ENCODE peak calls at places on chromosome 7, in five cellular contexts. N, Y, H, F and X are unnamed samples.

GRCh38 chr7:19294629-19295028 is 149.4 kb upstream of the FERD3L start:
- DNase-seq in N (no peak), Y (no peak), H (no peak), F (no peak), X (no peak)

GRCh38 chr7:87075671-87076404 is 16.4 kb upstream of the ELAPOR2 start:
- DNase-seq in N (no peak), Y (no peak), H (no peak), F (no peak), X (no peak)

GRCh38 chr7:74083928-74084721 is 521 bp downstream of the LIMK1 start:
- DNase-seq in N (no peak), Y (peak), H (no peak), F (peak), X (no peak)

GRCh38 chr7:32428546-32428945 is 61.6 kb downstream of the LSM5 start:
- DNase-seq in N (no peak), Y (no peak), H (no peak), F (peak), X (no peak)

GRCh38 chr7:26638140-26638539 is 226.2 kb downstream of the SKAP2 start:
- DNase-seq in N (no peak), Y (no peak), H (no peak), F (no peak), X (no peak)

GRCh38 chr7:100894860-100895700 is 608 bp downstream of the ACHE start:
- DNase-seq in N (no peak), Y (peak), H (no peak), F (peak), X (no peak)

GRCh38 chr7:152477079-152477478 is 41.3 kb upstream of the KMT2C start:
- DNase-seq in N (no peak), Y (no peak), H (no peak), F (no peak), X (no peak)

GRCh38 chr7:128053023-128053422 is 21.8 kb upstream of the LRRC4 start:
- DNase-seq in N (no peak), Y (peak), H (no peak), F (no peak), X (no peak)

GRCh38 chr7:123355576-123356195 is 155.9 kb upstream of the SLC13A1 start:
- DNase-seq in N (peak), Y (no peak), H (no peak), F (no peak), X (no peak)

GRCh38 chr7:80981405-80981804 is 62.6 kb upstream of the SEMA3C start:
- DNase-seq in N (no peak), Y (no peak), H (no peak), F (no peak), X (no peak)

GRCh38 chr7:16167531-16167930 is 253.8 kb downstream of the CRPPA start:
- DNase-seq in N (no peak), Y (no peak), H (no peak), F (no peak), X (no peak)

GRCh38 chr7:132548489-132549078 is 27.7 kb downstream of the PLXNA4 start:
- DNase-seq in N (no peak), Y (no peak), H (no peak), F (no peak), X (no peak)

GRCh38 chr7:151756076-151756731 is 120.7 kb downstream of the PRKAG2 start:
- DNase-seq in N (peak), Y (no peak), H (no peak), F (no peak), X (no peak)

GRCh38 chr7:159064816-159065130 is 79.9 kb downstream of the VIPR2 start:
- DNase-seq in N (no peak), Y (no peak), H (no peak), F (no peak), X (no peak)

GRCh38 chr7:67738-68395 is 124.5 kb upstream of the FAM20C start:
- DNase-seq in N (no peak), Y (no peak), H (no peak), F (no peak), X (no peak)

GRCh38 chr7:103718482-103719415 is 270.7 kb downstream of the RELN start:
- DNase-seq in N (no peak), Y (no peak), H (no peak), F (no peak), X (no peak)

GRCh38 chr7:111370002-111370401 is 192.3 kb downstream of the IMMP2L start:
- DNase-seq in N (no peak), Y (no peak), H (no peak), F (no peak), X (no peak)

GRCh38 chr7:69813637-69814240 is 215.5 kb downstream of the AUTS2 start:
- DNase-seq in N (no peak), Y (no peak), H (no peak), F (no peak), X (no peak)

GRCh38 chr7:24668922-24669635 is 88.2 kb downstream of the GSDME start:
- DNase-seq in N (no peak), Y (no peak), H (no peak), F (no peak), X (no peak)

GRCh38 chr7:115357213-115357999 is 435.5 kb downstream of the MDFIC start:
- DNase-seq in N (no peak), Y (no peak), H (no peak), F (no peak), X (no peak)

GRCh38 chr7:85875398-85875797 is 688.5 kb upstream of the SEMA3D start:
- DNase-seq in N (no peak), Y (no peak), H (no peak), F (no peak), X (no peak)

GRCh38 chr7:36260481-36260880 is 107.4 kb downstream of the EEPD1 start:
- DNase-seq in N (no peak), Y (no peak), H (no peak), F (no peak), X (no peak)

GRCh38 chr7:111392976-111393762 is 169.1 kb downstream of the IMMP2L start:
- DNase-seq in N (no peak), Y (no peak), H (no peak), F (no peak), X (no peak)

GRCh38 chr7:124459101-124460052 is 306.2 kb downstream of the GPR37 start:
- DNase-seq in N (no peak), Y (no peak), H (peak), F (no peak), X (no peak)

GRCh38 chr7:139095194-139095659 is 14.3 kb downstream of the ZC3HAV1 start:
- DNase-seq in N (no peak), Y (peak), H (no peak), F (no peak), X (peak)

GRCh38 chr7:141333459-141333858 is 217.8 kb upstream of the AGK start:
- DNase-seq in N (no peak), Y (peak), H (no peak), F (peak), X (no peak)

GRCh38 chr7:100477871-100478248 is 1.2 kb downstream of the TSC22D4 start:
- DNase-seq in N (no peak), Y (no peak), H (no peak), F (no peak), X (no peak)

GRCh38 chr7:42959549-42959948 is 27.4 kb downstream of the MRPL32 start:
- DNase-seq in N (no peak), Y (no peak), H (no peak), F (no peak), X (no peak)

GRCh38 chr7:42964849-42965805 is 33.0 kb downstream of the MRPL32 start:
- DNase-seq in N (no peak), Y (no peak), H (no peak), F (no peak), X (peak)

GRCh38 chr7:42964293-42964692 is 32.1 kb downstream of the MRPL32 start:
- DNase-seq in N (no peak), Y (no peak), H (no peak), F (no peak), X (no peak)

GRCh38 chr7:42961182-42961581 is 29.0 kb downstream of the MRPL32 start:
- DNase-seq in N (no peak), Y (no peak), H (no peak), F (no peak), X (no peak)

GRCh38 chr7:42960762-42961161 is 28.6 kb downstream of the MRPL32 start:
- DNase-seq in N (no peak), Y (no peak), H (no peak), F (no peak), X (no peak)
- H2AFZ ChIP-seq in N (no peak), Y (no peak), H (no peak), F (peak), X (peak)

GRCh38 chr7:46004965-46005364 is 83.9 kb upstream of the IGFBP3 start:
- DNase-seq in N (no peak), Y (no peak), H (no peak), F (no peak), X (no peak)

GRCh38 chr7:46006212-46006611 is 85.1 kb upstream of the IGFBP3 start:
- DNase-seq in N (no peak), Y (no peak), H (no peak), F (no peak), X (no peak)

GRCh38 chr7:46000513-46000912 is 79.4 kb upstream of the IGFBP3 start:
- DNase-seq in N (no peak), Y (no peak), H (no peak), F (no peak), X (no peak)

GRCh38 chr7:46003896-46004875 is 83.1 kb upstream of the IGFBP3 start:
- DNase-seq in N (peak), Y (no peak), H (no peak), F (no peak), X (no peak)

GRCh38 chr7:46003161-46003560 is 82.1 kb upstream of the IGFBP3 start:
- DNase-seq in N (no peak), Y (no peak), H (no peak), F (no peak), X (no peak)
- TF ChIP-seq POLR2AphosphoS5 in N (no peak), Y (no peak), H (no peak), F (no peak), X (no peak)

DNA sequence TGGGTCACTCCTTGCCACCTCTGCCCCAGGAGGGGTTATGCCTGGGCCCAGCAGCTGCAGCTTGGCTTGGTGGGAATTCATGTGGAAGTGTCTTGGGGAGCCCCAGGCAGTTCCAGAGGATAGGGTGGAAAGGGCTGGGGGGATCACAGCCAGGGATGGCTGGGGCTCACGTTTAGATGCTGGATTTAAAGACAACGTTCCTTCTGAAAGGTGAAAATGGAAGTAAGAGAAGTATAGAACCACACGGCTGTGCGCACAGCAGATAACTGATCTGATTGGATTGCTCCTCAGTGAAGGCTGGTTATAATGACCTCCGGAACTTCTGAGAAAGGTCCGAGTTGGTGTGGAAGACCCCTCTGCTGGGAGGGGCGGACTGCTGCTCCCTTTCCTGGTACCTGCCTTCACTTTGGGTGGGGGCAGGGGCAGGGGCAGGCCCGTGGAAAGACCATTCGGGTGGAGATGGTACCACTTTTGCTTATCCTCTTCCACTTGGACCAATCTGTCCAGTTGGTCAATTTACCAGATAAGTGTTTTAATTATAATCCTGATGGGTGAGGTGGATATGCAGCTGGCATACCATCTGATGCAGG is 7.9 kb upstream of the MYL7 start:
- DNase-seq in N (no peak), Y (no peak), H (no peak), F (no peak), X (no peak)
- TF ChIP-seq ZNF274 in N (no peak), Y (no peak), H (no peak), F (no peak), X (no peak)

GRCh38 chr7:1873070-1873405 is 203.0 kb downstream of the ELFN1 start:
- DNase-seq in N (no peak), Y (no peak), H (no peak), F (no peak), X (no peak)
- H2AFZ ChIP-seq in N (no peak), Y (no peak), H (no peak), F (no peak), X (no peak)

GRCh38 chr7:45980181-45980905 is 59.3 kb upstream of the IGFBP3 start:
- DNase-seq in N (no peak), Y (no peak), H (no peak), F (no peak), X (no peak)
- TF ChIP-seq POLR2AphosphoS5 in N (no peak), Y (no peak), H (no peak), F (no peak), X (no peak)